ENCODE peak calls at places on chromosomes 11 and 22, in seven cellular contexts. J is HepG2; D is amniotic stem cell; C is endodermal cell; A is AG04450; U is CD8-positive, alpha-beta T cell; V is progenitor cell of endocrine pancreas. K is an unnamed sample.

GRCh38 chr22:46150615-46151423 is 493 bp downstream of the PPARA start:
- DNase-seq in J (no peak), D (no peak), C (peak), A (no peak), U (peak), V (peak), K (no peak)

GRCh38 chr11:69008774-69009440 is 4.1 kb downstream of the MRGPRF start:
- DNase-seq in J (peak), D (peak), C (peak), A (peak), U (no peak), V (no peak), K (no peak)

GRCh38 chr11:119116235-119116594 is 5.2 kb upstream of the HINFP start:
- DNase-seq in J (no peak), D (no peak), C (no peak), A (no peak), U (no peak), V (no peak), K (no peak)

GRCh38 chr11:13215157-13215556 is 62.4 kb upstream of the BMAL1 start:
- DNase-seq in J (no peak), D (no peak), C (no peak), A (peak), U (no peak), V (no peak), K (no peak)

GRCh38 chr11:73307323-73308002 is 613 bp upstream of the ARHGEF17 start:
- DNase-seq in J (peak), D (peak), C (peak), A (peak), U (peak), V (peak), K (peak)

GRCh38 chr11:15663778-15664218 is 549.1 kb downstream of the INSC start:
- DNase-seq in J (no peak), D (no peak), C (peak), A (no peak), U (no peak), V (no peak), K (no peak)

GRCh38 chr11:2441171-2441570 is 3.1 kb downstream of the TRPM5 start:
- DNase-seq in J (no peak), D (no peak), C (no peak), A (no peak), U (no peak), V (no peak), K (no peak)

GRCh38 chr11:72328366-72329224 is 84.6 kb upstream of the PHOX2A start:
- DNase-seq in J (no peak), D (no peak), C (no peak), A (no peak), U (no peak), V (no peak), K (no peak)

GRCh38 chr11:62689421-62690183 is at the start of gene LRRN4CL:
- DNase-seq in J (no peak), D (peak), C (no peak), A (peak), U (no peak), V (no peak), K (no peak)

GRCh38 chr22:46169628-46170027 is 19.3 kb downstream of the PPARA start:
- DNase-seq in J (no peak), D (no peak), C (no peak), A (no peak), U (no peak), V (no peak), K (no peak)

K was measured in pulmonary artery endothelial cell.